ENCODE peak calls at places on chromosome 14, in six cellular contexts. M is HCT116, F is NT2/D1, U is H1, H is HepG2, I is K562. E is an unnamed sample.
A peak's percentile ranks its signal among the peaks of the same experiment; 100 is the strongest.

GRCh38 chr14:93301821-93302447 is 30.9 kb downstream of the BTBD7 start:
- DNase-seq in M (peak; percentile 34), F (no peak), U (peak; percentile 21), H (no peak), I (no peak), E (no peak)

GRCh38 chr14:45287609-45288008 is 34.6 kb upstream of the MIS18BP1 start:
- DNase-seq in M (no peak), F (no peak), U (no peak), H (no peak), I (no peak), E (no peak)

GRCh38 chr14:63685401-63685800 is 42.5 kb downstream of the SGPP1 start:
- DNase-seq in M (no peak), F (no peak), U (no peak), H (no peak), I (no peak), E (no peak)

GRCh38 chr14:73785834-73786631 is 65.6 kb upstream of the PTGR2 start:
- DNase-seq in M (peak; percentile 46), F (no peak), U (no peak), H (peak; percentile 95), I (peak; percentile 49), E (no peak)

GRCh38 chr14:34203271-34203722 is 252.4 kb upstream of the EGLN3 start:
- DNase-seq in M (no peak), F (no peak), U (no peak), H (no peak), I (no peak), E (no peak)

GRCh38 chr14:100622708-100623485 is 35.7 kb upstream of the BEGAIN start:
- DNase-seq in M (no peak), F (no peak), U (no peak), H (no peak), I (no peak), E (no peak)

GRCh38 chr14:94113908-94114588 is 3.5 kb downstream of the IFI27 start:
- DNase-seq in M (no peak), F (no peak), U (no peak), H (no peak), I (no peak), E (no peak)

GRCh38 chr14:101561145-101561896 is at the start of gene DIO3:
- DNase-seq in M (peak; percentile 32), F (peak; percentile 68), U (no peak), H (no peak), I (no peak), E (no peak)

GRCh38 chr14:101474563-101475467 is 86.5 kb upstream of the DIO3 start:
- DNase-seq in M (no peak), F (no peak), U (no peak), H (no peak), I (no peak), E (no peak)

GRCh38 chr14:102171173-102172020 is 31.7 kb downstream of the WDR20 start:
- DNase-seq in M (no peak), F (no peak), U (no peak), H (no peak), I (no peak), E (no peak)

GRCh38 chr14:104444159-104445030 is 135.2 kb upstream of the C14orf180 start:
- DNase-seq in M (no peak), F (no peak), U (no peak), H (no peak), I (no peak), E (no peak)

GRCh38 chr14:84969501-84969900 is 560.4 kb upstream of the FLRT2 start:
- DNase-seq in M (no peak), F (no peak), U (no peak), H (no peak), I (no peak), E (no peak)

GRCh38 chr14:88765130-88765529 is 27.6 kb downstream of the EML5 start:
- DNase-seq in M (no peak), F (peak; percentile 8), U (peak; percentile 2), H (no peak), I (no peak), E (no peak)

GRCh38 chr14:70885343-70886014 is 21.8 kb upstream of the PCNX1 start:
- DNase-seq in M (no peak), F (no peak), U (no peak), H (no peak), I (no peak), E (no peak)

GRCh38 chr14:79051009-79051710 is 881.0 kb downstream of the NRXN3 start:
- DNase-seq in M (no peak), F (no peak), U (no peak), H (no peak), I (no peak), E (no peak)

GRCh38 chr14:79809849-79810612 is 401.3 kb downstream of the DIO2 start:
- DNase-seq in M (no peak), F (no peak), U (no peak), H (no peak), I (no peak), E (no peak)

GRCh38 chr14:90272523-90272922 is 16.2 kb downstream of the PSMC1 start:
- DNase-seq in M (no peak), F (no peak), U (no peak), H (no peak), I (no peak), E (no peak)

GRCh38 chr14:28609228-28609828 is 157.3 kb upstream of the FOXG1 start:
- DNase-seq in M (peak; percentile 3), F (peak; percentile 52), U (peak; percentile 17), H (peak; percentile 58), I (peak; percentile 11), E (no peak)

GRCh38 chr14:54146601-54147000 is 190.0 kb upstream of the BMP4 start:
- DNase-seq in M (no peak), F (no peak), U (no peak), H (no peak), I (no peak), E (no peak)

GRCh38 chr14:51224551-51224950 is 15.5 kb upstream of the TMX1 start:
- DNase-seq in M (no peak), F (no peak), U (no peak), H (no peak), I (no peak), E (no peak)

GRCh38 chr14:105204206-105204930 is 23.3 kb upstream of the NUDT14 start:
- DNase-seq in M (no peak), F (no peak), U (no peak), H (no peak), I (no peak), E (no peak)

DNA sequence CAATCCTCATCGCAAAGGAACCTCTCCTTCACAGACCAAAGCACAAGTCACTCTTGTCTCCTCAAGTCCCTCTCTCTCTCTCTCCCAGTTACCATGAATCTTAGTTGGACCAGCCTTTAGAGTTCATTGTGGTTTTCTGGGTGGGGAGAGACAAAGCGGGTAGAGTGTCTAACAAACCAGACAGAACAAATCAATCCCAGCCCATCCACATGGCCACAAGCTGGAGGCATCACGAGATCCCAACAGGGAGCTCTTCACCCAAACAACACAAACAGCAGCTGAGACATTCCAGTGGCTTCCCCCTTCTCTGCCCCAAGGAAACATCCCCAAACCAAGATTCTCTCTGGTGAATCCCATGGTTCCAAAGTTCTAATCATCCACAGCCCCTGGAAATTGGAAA is 22.4 kb downstream of the ACTN1 start:
- DNase-seq in M (no peak), F (no peak), U (no peak), H (no peak), I (no peak), E (no peak)
- TF ChIP-seq ZNF274 in M (no peak), F (no peak), U (no peak), H (no peak), I (no peak), E (no peak)

GRCh38 chr14:58298880-58299664 is 717 bp downstream of the ARID4A start:
- DNase-seq in M (no peak), F (no peak), U (no peak), H (no peak), I (peak; percentile 38), E (no peak)

GRCh38 chr14:58297762-58298476 is 436 bp upstream of the ARID4A start:
- DNase-seq in M (peak; percentile 100), F (peak; percentile 94), U (peak; percentile 99), H (peak; percentile 100), I (peak; percentile 96), E (peak; percentile 100)

GRCh38 chr14:58297412-58297761 is 968 bp upstream of the ARID4A start:
- DNase-seq in M (no peak), F (peak; percentile 3), U (no peak), H (no peak), I (no peak), E (no peak)

GRCh38 chr14:58299665-58300202 is 1.4 kb downstream of the ARID4A start:
- DNase-seq in M (no peak), F (no peak), U (no peak), H (no peak), I (peak; percentile 14), E (no peak)

GRCh38 chr14:58298477-58298879 is at the start of gene ARID4A:
- DNase-seq in M (no peak), F (no peak), U (no peak), H (no peak), I (no peak), E (no peak)
- TF ChIP-seq ZNF274 in M (no peak), F (no peak), U (no peak), H (no peak), I (no peak), E (no peak)

GRCh38 chr14:20658246-20658645 is 16.8 kb upstream of the OR6S1 start:
- DNase-seq in M (no peak), F (no peak), U (no peak), H (no peak), I (no peak), E (no peak)

GRCh38 chr14:20662968-20663731 is 21.2 kb upstream of the RNASE4 start:
- DNase-seq in M (peak; percentile 92), F (no peak), U (peak; percentile 96), H (peak; percentile 76), I (peak; percentile 54), E (peak; percentile 88)

GRCh38 chr14:20659813-20660395 is 18.4 kb upstream of the OR6S1 start:
- DNase-seq in M (no peak), F (no peak), U (no peak), H (no peak), I (no peak), E (no peak)

GRCh38 chr14:20657216-20658211 is 16.0 kb upstream of the OR6S1 start:
- DNase-seq in M (peak; percentile 96), F (no peak), U (peak; percentile 92), H (peak; percentile 56), I (peak; percentile 48), E (no peak)

DNA sequence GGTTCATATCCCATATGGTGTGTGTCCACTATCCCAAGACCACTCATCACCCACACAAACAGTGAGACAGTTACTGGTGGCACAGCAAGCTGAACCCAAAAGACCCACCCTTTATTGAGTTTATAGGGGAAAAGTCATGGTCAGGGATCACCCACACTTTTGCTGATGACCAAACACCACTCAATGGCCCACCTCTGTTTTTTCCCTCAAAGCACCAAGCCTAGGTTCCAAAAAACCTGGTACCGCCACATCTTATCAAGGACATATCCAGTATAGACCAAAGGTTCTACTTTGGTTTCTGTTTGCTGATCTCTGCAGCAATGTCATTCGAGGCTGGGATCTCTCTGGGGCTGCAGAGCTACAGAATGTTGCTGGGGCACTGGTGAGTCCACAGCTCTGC is 19.7 kb upstream of the OR6S1 start:
- DNase-seq in M (no peak), F (no peak), U (no peak), H (no peak), I (no peak), E (no peak)
- TF ChIP-seq ZNF274 in M (no peak), F (no peak), U (no peak), H (no peak), I (no peak), E (no peak)

DNA sequence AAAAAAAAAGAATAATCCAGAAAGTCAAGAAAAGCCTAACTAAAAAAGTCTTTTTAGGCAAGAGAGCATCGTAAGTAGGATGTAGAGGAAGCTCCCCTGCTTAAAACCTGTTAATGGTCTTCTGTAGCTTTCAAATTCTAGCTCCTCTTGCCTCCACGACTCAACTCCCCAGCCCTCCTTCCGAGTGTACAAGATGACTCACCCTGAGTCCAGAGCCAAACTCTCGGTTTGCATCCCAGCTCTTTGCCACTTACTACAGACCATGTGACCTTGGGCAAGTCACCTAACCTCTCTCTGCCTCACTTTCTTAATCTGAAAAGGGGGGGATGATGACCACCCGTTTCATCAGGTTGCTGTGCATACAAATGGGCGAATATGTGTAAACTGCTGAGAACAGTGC is 460.4 kb downstream of the DPF3 start:
- DNase-seq in M (no peak), F (no peak), U (no peak), H (no peak), I (no peak), E (no peak)
- TF ChIP-seq ZNF274 in M (no peak), F (no peak), U (no peak), H (no peak), I (no peak), E (no peak)

E was measured in GM12878.